ENCODE peak calls at places on chromosomes 2 and 18, in six cellular contexts. T is CD8-positive, alpha-beta T cell; Y is stomach; Z is uterus; J is upper lobe of right lung; K is ovary. I is an unnamed sample.

GRCh38 chr2:132416996-132417395 is 391 bp downstream of the GPR39 start:
- DNase-seq in K (no peak), Z (no peak), Y (no peak), T (no peak), J (peak; percentile 66), I (no peak)

GRCh38 chr2:215572341-215572848 is 136.5 kb upstream of the FN1 start:
- DNase-seq in K (no peak), J (no peak), Z (no peak), Y (no peak), T (no peak), I (no peak)

GRCh38 chr2:6787376-6787775 is 78.3 kb downstream of the CMPK2 start:
- DNase-seq in K (no peak), Z (no peak), Y (no peak), T (no peak), J (no peak), I (no peak)

GRCh38 chr2:46015671-46016070 is 281.5 kb upstream of the EPAS1 start:
- DNase-seq in K (no peak), Y (no peak), J (no peak), T (no peak), Z (no peak), I (no peak)

GRCh38 chr2:201237486-201238241 is 22.7 kb upstream of the CASP8 start:
- DNase-seq in Z (no peak), J (no peak), T (no peak), K (no peak), Y (no peak), I (no peak)

GRCh38 chr2:222891890-222892289 is 31.1 kb downstream of the ACSL3 start:
- DNase-seq in J (no peak), T (no peak), Y (no peak), Z (no peak), K (no peak), I (no peak)

GRCh38 chr2:84477886-84478285 is 18.8 kb upstream of the SUCLG1 start:
- DNase-seq in T (no peak), K (no peak), J (no peak), Z (no peak), Y (no peak), I (no peak)

GRCh38 chr2:48165066-48165753 is 258.9 kb upstream of the FBXO11 start:
- DNase-seq in Y (no peak), K (no peak), Z (no peak), J (no peak), T (no peak), I (no peak)

GRCh38 chr2:180761224-180761623 is 219.2 kb upstream of the UBE2E3 start:
- DNase-seq in J (no peak), Y (no peak), T (no peak), K (no peak), Z (no peak), I (no peak)

GRCh38 chr2:165911231-165911630 is 42.3 kb downstream of the TTC21B start:
- DNase-seq in Y (no peak), T (no peak), Z (no peak), K (no peak), J (no peak), I (no peak)

GRCh38 chr18:59273936-59274928 is 978 bp upstream of the RAX start:
- DNase-seq in K (no peak), T (no peak), Y (no peak), Z (no peak), J (no peak), I (no peak)

GRCh38 chr18:59270689-59271257 is 2.5 kb downstream of the RAX start:
- DNase-seq in Z (no peak), K (no peak), Y (no peak), J (no peak), T (no peak), I (no peak)

GRCh38 chr18:59271606-59272220 is 1.5 kb downstream of the RAX start:
- DNase-seq in T (no peak), Z (no peak), J (no peak), K (no peak), Y (no peak), I (no peak)

GRCh38 chr18:59272971-59273935 is at the start of gene RAX:
- DNase-seq in Y (no peak), K (no peak), Z (no peak), T (no peak), J (no peak), I (no peak)

DNA sequence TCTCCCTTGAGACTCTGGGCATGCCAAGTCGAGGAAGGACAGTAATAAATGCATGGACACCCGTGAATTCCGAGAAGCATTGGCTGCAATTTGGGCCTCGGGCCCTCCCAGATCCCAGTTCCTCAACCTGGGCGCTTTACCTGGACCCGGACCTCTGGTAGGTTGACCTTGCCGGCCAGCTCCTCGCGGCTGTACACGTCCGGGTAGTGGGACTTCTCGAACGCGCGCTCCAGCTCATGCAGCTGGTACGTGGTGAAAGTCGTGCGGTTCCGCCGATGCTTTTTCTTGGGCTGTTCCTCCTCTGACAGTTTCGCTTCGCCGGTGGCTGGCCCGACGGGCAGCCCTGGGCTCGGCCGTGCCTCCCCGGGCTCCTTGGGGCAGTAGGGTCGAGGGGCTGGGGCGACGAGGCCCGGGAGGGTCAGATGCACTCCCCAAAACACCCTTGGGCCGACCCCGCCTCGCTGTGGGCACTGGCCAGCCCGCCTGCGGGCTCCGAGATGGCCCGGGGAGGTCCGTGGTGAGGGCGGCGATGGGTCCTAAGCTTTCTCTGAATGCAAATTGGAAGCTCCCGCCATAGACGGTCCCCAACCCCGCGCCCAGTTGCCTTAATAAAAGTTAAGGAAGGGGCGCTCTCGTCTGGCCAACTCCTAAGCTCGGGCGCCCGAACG is 899 bp downstream of the RAX start:
- DNase-seq in T (no peak), J (no peak), K (no peak), Y (no peak), Z (no peak), I (no peak)
- H3K4me1 ChIP-seq in T (peaks cover 8% of the 10 kb centered on the region), J (peaks cover 5% of the 10 kb centered on the region), K (peaks cover 2% of the 10 kb centered on the region), Y (peaks cover 45% of the 10 kb centered on the region), Z (no peaks in the 10 kb centered on the region), I (no peaks in the 10 kb centered on the region)

GRCh38 chr2:38070438-38070837 is 5.5 kb downstream of the CYP1B1 start:
- DNase-seq in K (no peak), Y (no peak), J (no peak), T (no peak), Z (no peak), I (no peak)

GRCh38 chr2:38064805-38065501 is 11.0 kb downstream of the CYP1B1 start:
- DNase-seq in Y (no peak), T (no peak), J (no peak), Z (no peak), K (no peak), I (no peak)

GRCh38 chr2:38066415-38066814 is 9.5 kb downstream of the CYP1B1 start:
- DNase-seq in T (no peak), Z (no peak), K (no peak), J (no peak), Y (no peak), I (no peak)

GRCh38 chr2:38065502-38066135 is 10.3 kb downstream of the CYP1B1 start:
- DNase-seq in J (no peak), K (no peak), Y (no peak), T (no peak), Z (no peak), I (no peak)

GRCh38 chr2:38068228-38068627 is 7.7 kb downstream of the CYP1B1 start:
- DNase-seq in J (no peak), T (no peak), Y (no peak), Z (no peak), K (no peak), I (no peak)
- H3K4me3 ChIP-seq in J (peak overlapping the region; percentile 25), T (no peak overlapping the region), Y (peak overlapping the region; percentile 14), Z (peak overlapping the region; percentile 7), K (peak overlapping the region; percentile 5), I (no peak overlapping the region)

GRCh38 chr18:62523631-62524442 is 1.0 kb downstream of the ZCCHC2 start:
- DNase-seq in J (peak; percentile 81), T (peak; percentile 61), K (peak; percentile 77), Y (peak; percentile 59), Z (peak; percentile 50), I (peak; percentile 60)
- H3K27me3 ChIP-seq in J (no peaks in the 10 kb centered on the region), T (no peaks in the 10 kb centered on the region), K (no peaks in the 10 kb centered on the region), Y (no peaks in the 10 kb centered on the region), Z (no peaks in the 10 kb centered on the region), I (no peaks in the 10 kb centered on the region)

DNA sequence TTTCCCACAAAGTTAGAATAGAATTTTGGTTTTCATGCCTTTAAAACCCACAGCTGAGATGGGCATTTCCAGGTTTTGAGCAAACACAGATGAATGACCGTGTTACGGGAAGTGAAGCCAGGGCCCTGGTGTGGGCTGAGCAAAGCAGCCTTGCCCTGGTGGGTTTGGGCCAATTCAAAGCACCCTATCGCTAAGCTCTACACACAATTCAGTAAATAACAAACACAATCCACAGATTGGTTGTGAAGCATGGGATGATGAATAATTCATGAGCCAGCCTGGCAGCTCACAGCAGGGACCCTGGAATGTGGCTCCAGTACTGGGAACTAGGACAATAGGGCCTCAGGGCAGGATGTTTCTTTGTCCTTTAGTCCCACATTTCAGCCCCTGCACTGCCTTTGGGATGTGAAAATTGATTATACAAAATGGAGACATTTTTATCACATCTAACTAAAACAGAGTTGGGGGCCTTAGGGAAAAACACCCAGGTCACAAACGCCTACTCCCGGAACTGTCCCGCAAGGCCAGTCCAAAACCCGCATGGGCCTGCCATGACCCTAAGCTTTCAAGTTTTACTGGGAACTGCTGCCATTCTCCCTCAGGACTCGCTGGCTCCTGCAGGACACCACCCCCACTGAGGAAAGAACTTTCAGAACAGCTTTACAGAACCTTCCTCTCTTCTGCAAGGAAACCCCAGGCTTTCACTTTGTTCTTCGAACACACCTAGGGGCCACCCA is 320.2 kb upstream of the HS6ST1 start:
- DNase-seq in J (no peak), Y (peak; percentile 4), Z (no peak), T (no peak), K (no peak), I (no peak)
- H3K4me1 ChIP-seq in J (no peaks in the 10 kb centered on the region), Y (no peaks in the 10 kb centered on the region), Z (no peaks in the 10 kb centered on the region), T (no peaks in the 10 kb centered on the region), K (no peaks in the 10 kb centered on the region), I (no peaks in the 10 kb centered on the region)

DNA sequence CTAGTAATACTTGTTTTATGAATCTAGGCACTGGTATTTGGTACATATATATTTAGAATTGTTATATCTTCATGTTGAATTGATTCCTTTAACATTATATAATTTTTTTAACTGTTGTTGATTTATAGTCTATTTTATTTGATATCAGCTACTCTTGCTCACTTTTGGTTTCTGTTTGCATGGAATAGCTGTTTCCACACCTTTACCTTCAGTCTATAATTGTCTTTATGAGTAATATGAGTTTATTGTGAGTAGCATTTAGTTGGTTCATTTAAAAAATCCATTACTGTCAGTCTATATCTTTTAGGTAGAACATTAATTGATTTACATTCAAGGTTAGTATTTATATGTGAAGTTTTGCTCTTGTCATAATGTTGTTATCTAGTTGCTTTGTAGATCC is 58.6 kb downstream of the SMCHD1 start:
- DNase-seq in J (no peak), Y (no peak), K (no peak), T (no peak), Z (no peak), I (no peak)
- H3K4me3 ChIP-seq in J (no peak overlapping the region), Y (no peak overlapping the region), K (no peak overlapping the region), T (no peak overlapping the region), Z (no peak overlapping the region), I (no peak overlapping the region)

GRCh38 chr2:157438907-157439791 is 4.7 kb downstream of the CYTIP start:
- DNase-seq in T (no peak), Z (no peak), J (no peak), Y (no peak), K (no peak), I (no peak)
- H3K27me3 ChIP-seq in T (no peaks in the 10 kb centered on the region), Z (no peaks in the 10 kb centered on the region), J (no peaks in the 10 kb centered on the region), Y (no peaks in the 10 kb centered on the region), K (no peaks in the 10 kb centered on the region), I (no peaks in the 10 kb centered on the region)

I was measured in RWPE2.